ENCODE peak calls at places on chromosomes 11 and 22, in ten cellular contexts. P, U, V, M, W, J, N, Q, E and F are unnamed samples.

GRCh38 chr11:6229911-6230310 is 4.5 kb downstream of the FHIP1B start:
- DNase-seq in P (no peak), U (peak), V (no peak), M (no peak), W (no peak), J (no peak), N (peak), Q (no peak), E (no peak), F (no peak)

GRCh38 chr11:112554586-112554985 is 293.9 kb upstream of the PLET1 start:
- DNase-seq in P (no peak), U (no peak), V (no peak), M (no peak), W (no peak), J (no peak), N (no peak), Q (peak), E (no peak), F (no peak)

GRCh38 chr11:79406376-79406775 is 34.5 kb downstream of the TENM4 start:
- DNase-seq in P (no peak), U (no peak), V (no peak), M (no peak), W (no peak), J (no peak), N (no peak), Q (no peak), E (no peak), F (no peak)

GRCh38 chr11:125183641-125184040 is 19.1 kb downstream of the PKNOX2 start:
- DNase-seq in P (no peak), U (no peak), V (no peak), M (no peak), W (no peak), J (no peak), N (no peak), Q (no peak), E (no peak), F (no peak)

GRCh38 chr11:111352935-111353695 is 26.0 kb downstream of the POU2AF1 start:
- DNase-seq in P (no peak), U (no peak), V (no peak), M (no peak), W (no peak), J (no peak), N (peak), Q (no peak), E (no peak), F (no peak)

GRCh38 chr11:68213135-68213515 is at the start of gene KMT5B:
- DNase-seq in P (no peak), U (peak), V (peak), M (peak), W (peak), J (no peak), N (peak), Q (peak), E (no peak), F (no peak)

GRCh38 chr11:99069831-99070444 is 49.2 kb downstream of the CNTN5 start:
- DNase-seq in P (no peak), U (no peak), V (no peak), M (peak), W (no peak), J (no peak), N (no peak), Q (peak), E (peak), F (no peak)

GRCh38 chr11:5364214-5364613 is 12.9 kb downstream of the OR51B6 start:
- DNase-seq in P (no peak), U (no peak), V (peak), M (no peak), W (no peak), J (no peak), N (no peak), Q (no peak), E (no peak), F (no peak)

GRCh38 chr11:110098645-110099044 is 5.5 kb downstream of the ZC3H12C start:
- DNase-seq in P (no peak), U (no peak), V (no peak), M (no peak), W (no peak), J (no peak), N (no peak), Q (peak), E (no peak), F (no peak)

GRCh38 chr11:123063396-123064267 is 1.7 kb upstream of the HSPA8 start:
- DNase-seq in P (no peak), U (peak), V (peak), M (no peak), W (no peak), J (peak), N (peak), Q (peak), E (no peak), F (no peak)
- TF ChIP-seq CTCF in P (no peak), U (no peak), V (no peak), M (no peak), W (no peak), J (no peak), N (no peak), Q (no peak), E (no peak), F (no peak)

GRCh38 chr22:22366478-22366988 is 121.9 kb downstream of the VPREB1 start:
- DNase-seq in P (no peak), U (no peak), V (no peak), M (no peak), W (no peak), J (no peak), N (no peak), Q (no peak), E (no peak), F (no peak)
- TF ChIP-seq CTCF in P (no peak), U (no peak), V (no peak), M (no peak), W (no peak), J (no peak), N (no peak), Q (no peak), E (no peak), F (no peak)

DNA sequence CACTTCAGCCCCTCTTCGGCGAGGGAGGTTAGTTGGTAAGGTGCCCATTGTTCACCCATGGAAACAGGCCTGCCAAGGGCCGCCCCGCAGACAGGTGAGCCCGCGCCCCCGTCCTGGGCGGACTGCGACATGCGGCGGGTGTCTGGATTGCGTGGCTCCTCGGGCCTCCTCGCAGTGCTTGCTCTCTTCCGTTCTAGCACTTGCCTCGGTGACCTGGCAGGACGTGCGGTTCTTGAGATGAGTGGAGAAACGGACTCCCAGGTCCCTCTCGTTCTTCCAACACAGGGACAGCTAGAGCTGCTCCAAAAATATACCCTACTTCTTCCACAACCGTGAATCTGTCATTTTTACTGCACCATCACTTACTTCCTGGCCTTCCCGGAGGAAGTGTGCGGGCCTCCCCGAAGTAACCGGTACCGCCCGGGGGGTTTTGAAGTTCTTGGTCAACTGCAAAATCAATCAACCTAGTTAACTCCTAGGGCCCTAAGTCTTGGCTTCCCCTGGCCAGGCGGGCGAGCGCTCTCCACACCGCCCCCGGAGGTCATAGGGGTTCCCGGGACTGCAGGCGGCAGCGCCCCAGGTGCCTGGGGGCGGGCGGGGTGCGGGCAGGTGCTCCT is 745 bp upstream of the ZBTB44 start:
- DNase-seq in P (peak), U (peak), V (no peak), M (peak), W (peak), J (no peak), N (peak), Q (no peak), E (peak), F (no peak)
- TF ChIP-seq CTCF in P (no peak), U (no peak), V (no peak), M (no peak), W (no peak), J (no peak), N (no peak), Q (no peak), E (peak), F (peak)

DNA sequence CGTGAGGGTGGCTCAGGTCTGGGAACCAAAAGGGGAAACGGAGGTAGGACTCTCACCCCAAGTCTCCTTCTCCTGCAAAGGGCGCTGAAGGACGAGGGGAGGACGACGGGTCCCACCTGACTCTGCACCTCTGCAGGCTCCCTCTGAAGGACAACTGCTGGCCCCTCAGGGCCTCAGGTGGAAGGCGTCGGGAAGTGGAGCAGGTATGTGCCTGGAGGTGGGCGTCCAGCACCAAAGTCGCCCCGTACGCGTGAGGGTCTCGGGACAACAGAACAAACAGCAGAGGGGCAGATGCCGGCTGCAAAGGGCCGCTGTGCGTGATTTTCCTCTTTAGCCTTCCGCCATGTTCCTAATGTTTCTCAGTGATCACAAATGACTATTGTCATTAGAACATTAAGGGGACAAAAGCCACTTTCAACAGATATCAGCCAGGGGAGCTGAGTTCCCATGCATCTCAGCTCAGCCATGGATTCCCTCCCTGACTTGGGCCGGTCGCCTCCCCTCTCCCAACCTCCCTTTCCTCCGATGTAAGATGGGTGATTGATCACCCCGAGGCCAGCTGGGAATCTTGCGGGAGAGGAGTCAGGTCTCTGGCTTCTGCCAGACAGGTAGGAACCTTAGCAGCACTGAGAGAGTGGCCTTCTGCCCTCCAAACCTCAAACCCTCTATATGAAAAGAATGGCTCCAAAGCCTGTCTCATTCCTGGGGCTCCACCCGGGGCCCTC is 836 bp downstream of the SLC16A8 start:
- DNase-seq in P (no peak), U (no peak), V (no peak), M (peak), W (no peak), J (no peak), N (no peak), Q (no peak), E (no peak), F (no peak)
- TF ChIP-seq CTCF in P (no peak), U (no peak), V (no peak), M (no peak), W (no peak), J (no peak), N (no peak), Q (no peak), E (no peak), F (no peak)

DNA sequence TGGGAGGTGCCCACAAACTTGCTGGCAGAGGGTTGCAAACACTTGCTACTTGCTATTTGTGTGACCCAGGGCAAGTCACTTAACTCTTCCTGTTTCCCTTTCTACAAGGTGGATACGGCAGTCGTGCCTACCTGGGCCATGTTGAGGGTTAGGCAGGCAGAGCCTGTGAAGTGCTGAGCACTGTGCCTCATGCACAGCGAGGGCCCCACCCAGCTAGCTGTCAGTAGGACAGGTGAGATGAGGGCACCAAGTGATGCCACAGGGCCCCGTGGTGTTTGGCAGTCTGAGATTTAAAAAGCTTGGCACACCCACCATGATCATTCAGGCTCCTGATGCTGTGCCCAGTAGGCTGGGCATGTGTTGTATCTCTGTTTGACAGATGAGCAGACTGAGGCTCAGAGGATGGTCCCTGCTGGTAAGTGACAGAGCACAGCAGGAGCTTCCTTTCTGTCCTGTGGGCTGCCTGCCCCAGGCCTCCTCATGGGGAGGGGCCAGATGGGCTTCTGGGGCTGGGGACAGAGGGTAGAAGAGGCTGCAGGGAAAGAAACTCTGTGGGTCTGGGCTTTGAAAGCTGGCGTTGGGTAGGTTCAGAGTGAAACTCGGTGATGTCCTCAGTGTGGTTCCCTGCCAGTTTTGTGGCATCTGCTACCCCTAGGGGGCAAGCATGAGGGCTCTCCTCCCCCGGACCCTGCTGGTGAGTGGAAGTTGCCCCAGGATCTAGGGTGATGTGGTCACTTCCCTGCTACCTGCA is 59.3 kb downstream of the TSPAN18 start:
- DNase-seq in P (no peak), U (no peak), V (no peak), M (no peak), W (no peak), J (peak), N (no peak), Q (peak), E (no peak), F (no peak)
- TF ChIP-seq CTCF in P (no peak), U (no peak), V (peak), M (no peak), W (peak), J (no peak), N (no peak), Q (peak), E (peak), F (no peak)

DNA sequence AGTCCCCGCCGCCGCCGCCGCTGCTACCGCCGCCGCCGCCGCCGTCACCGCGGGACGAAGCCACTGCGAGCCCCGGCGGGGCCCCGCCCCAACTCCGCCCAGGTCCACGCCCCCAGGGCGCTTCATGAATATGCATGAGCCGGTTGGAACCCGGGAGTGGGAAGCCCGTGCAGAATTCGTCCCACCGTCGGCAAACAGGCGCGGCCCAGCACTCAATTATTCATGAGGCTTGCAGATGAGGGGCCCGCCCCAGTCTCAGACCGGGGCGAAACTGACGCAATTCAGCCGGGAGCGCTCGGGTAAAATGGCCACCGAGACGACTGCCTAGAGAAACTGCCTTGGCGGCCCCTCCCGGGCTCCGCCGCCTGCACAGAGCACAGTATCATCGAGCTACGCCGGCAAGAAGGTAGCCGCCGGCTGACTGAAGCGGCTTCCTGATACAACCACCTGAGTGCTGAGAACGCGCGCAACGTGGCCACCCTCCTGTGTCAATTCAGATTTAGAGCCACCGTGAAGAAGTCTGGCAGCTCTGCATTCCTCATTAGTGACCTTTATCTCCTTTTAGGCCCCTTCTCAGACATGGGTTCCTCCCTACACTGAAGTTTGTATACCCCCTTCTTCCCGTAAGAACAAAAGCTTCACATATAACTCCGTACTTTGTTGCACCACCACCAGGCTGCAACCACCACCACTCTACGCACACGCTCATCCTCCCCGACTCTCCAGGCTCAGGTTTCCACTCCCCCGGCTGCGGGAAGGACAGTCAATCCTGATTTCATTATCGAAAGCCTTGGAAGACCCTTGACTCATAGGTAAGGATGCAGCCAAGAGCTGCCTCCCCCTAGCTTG is at the start of gene TNKS1BP1:
- DNase-seq in P (peak), U (peak), V (peak), M (peak), W (peak), J (peak), N (peak), Q (peak), E (peak), F (peak)
- TF ChIP-seq CTCF in P (no peak), U (no peak), V (no peak), M (no peak), W (no peak), J (no peak), N (no peak), Q (no peak), E (no peak), F (no peak)

DNA sequence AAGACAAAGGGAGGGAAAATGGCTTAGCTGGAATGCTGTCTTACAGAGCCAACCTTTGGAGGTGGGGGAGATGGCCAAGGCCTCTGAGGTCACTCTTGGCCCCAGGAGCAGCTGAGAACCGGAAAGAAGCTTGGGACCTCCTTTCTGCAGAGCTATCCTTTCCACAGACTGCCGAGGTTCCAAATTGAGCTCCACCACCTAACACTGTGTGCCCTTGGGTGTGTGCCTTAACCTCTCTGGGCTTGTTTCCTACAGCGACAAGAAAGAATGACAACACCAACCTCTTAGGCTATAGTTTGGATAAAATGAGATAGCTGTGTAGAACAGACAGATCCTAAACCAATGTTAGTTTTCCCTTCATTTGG is 23.2 kb downstream of the RTN4RL2 start:
- DNase-seq in P (no peak), U (no peak), V (no peak), M (no peak), W (no peak), J (no peak), N (no peak), Q (no peak), E (no peak), F (no peak)
- TF ChIP-seq CTCF in P (no peak), U (no peak), V (no peak), M (no peak), W (no peak), J (no peak), N (no peak), Q (no peak), E (no peak), F (no peak)

DNA sequence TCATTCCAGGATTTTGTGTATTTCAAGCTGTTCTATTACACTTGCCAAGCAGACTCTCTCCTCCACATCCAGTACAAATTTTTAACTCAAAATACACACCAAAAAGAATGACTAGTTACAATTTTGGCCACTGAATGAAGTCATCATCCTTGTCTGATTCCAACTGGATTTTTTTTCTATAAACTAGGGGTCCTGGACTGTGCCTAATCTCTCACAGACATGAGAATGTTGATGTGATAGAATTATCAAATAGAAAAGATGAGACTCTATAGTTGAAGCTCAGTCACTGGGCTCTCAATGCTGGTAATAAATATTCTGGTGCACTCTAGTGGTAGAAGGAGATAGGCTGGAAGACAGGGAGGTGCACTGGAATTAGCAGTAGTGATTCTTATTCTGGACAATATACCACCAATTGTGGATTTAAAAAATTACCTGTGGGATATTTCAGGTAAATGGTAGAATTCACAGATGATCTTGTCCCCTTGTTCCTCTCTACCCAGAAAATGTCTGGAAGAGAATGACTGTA is 85.7 kb downstream of the FANCF start:
- DNase-seq in P (no peak), U (no peak), V (no peak), M (no peak), W (no peak), J (no peak), N (no peak), Q (peak), E (no peak), F (no peak)
- TF ChIP-seq CTCF in P (no peak), U (no peak), V (no peak), M (peak), W (peak), J (peak), N (no peak), Q (peak), E (peak), F (no peak)